ENCODE peak calls at places on chromosomes 12 and 14, in six cellular contexts. S, K, E, M, U and H are unnamed samples.

GRCh38 chr12:120474092-120474960 is 4.8 kb upstream of the SRSF9 start:
- DNase-seq in S (no peak), K (no peak), E (no peak), M (peak; percentile 46), U (no peak), H (no peak)

GRCh38 chr12:122003646-122004611 is 17.8 kb upstream of the BCL7A start:
- DNase-seq in S (no peak), K (no peak), E (no peak), M (peak; percentile 29), U (peak; percentile 31), H (no peak)

GRCh38 chr12:112342587-112342986 is 39.6 kb downstream of the HECTD4 start:
- DNase-seq in S (no peak), K (no peak), E (no peak), M (no peak), U (no peak), H (no peak)

GRCh38 chr12:102197789-102198188 is at the start of gene PMCH:
- DNase-seq in S (no peak), K (no peak), E (no peak), M (no peak), U (no peak), H (no peak)

GRCh38 chr12:125050446-125050845 is 14.8 kb upstream of the AACS start:
- DNase-seq in S (no peak), K (no peak), E (no peak), M (no peak), U (no peak), H (no peak)

GRCh38 chr12:108530141-108530540 is 15.1 kb downstream of the FICD start:
- DNase-seq in S (no peak), K (no peak), E (no peak), M (no peak), U (no peak), H (no peak)

GRCh38 chr12:76455582-76456345 is 103.8 kb downstream of the OSBPL8 start:
- DNase-seq in S (no peak), K (peak; percentile 56), E (no peak), M (peak; percentile 85), U (no peak), H (no peak)

GRCh38 chr12:88947486-88948043 is 367.3 kb upstream of the KITLG start:
- DNase-seq in S (no peak), K (no peak), E (no peak), M (no peak), U (no peak), H (no peak)

GRCh38 chr12:51209259-51209658 is 8.6 kb downstream of the POU6F1 start:
- DNase-seq in S (no peak), K (no peak), E (no peak), M (no peak), U (no peak), H (no peak)

GRCh38 chr12:60279224-60279623 is 683.4 kb downstream of the SLC16A7 start:
- DNase-seq in S (no peak), K (no peak), E (no peak), M (peak; percentile 30), U (no peak), H (no peak)

GRCh38 chr14:33987565-33988080 is 36.7 kb upstream of the EGLN3 start:
- DNase-seq in S (no peak), K (no peak), E (no peak), M (no peak), U (no peak), H (no peak)